ENCODE peak calls at places on chromosomes 16 and 17, in seven cellular contexts. W is mesothelial cell of epicardium; D is suprapubic skin; Z is MV-4-11; Q is stimulated activated CD4-positive, alpha-beta T cell treated with anti-CD3 and anti-CD28 coated beads, Interleukin-1b, Interleukin-23, amount 100 ng/mL, for 48 hours; N is uterus; A is hepatic stellate cell. O is an unnamed sample.

GRCh38 chr17:77375917-77376651 is 235.3 kb downstream of the SEC14L1 start:
- DNase-seq in W (no peak), D (peak; percentile 61), Z (no peak), Q (peak; percentile 76), N (peak; percentile 81), A (no peak), O (no peak)

GRCh38 chr17:17570207-17570797 is 21.2 kb downstream of the PEMT start:
- DNase-seq in W (no peak), D (no peak), Z (no peak), Q (no peak), N (peak; percentile 42), A (peak; percentile 77), O (no peak)

GRCh38 chr16:85334718-85335583 is 222.7 kb upstream of the CIBAR2 start:
- DNase-seq in W (no peak), D (no peak), Z (no peak), Q (peak; percentile 20), N (no peak), A (no peak), O (no peak)

GRCh38 chr16:1707193-1707790 is 1.3 kb downstream of the MAPK8IP3 start:
- DNase-seq in W (no peak), D (no peak), Z (no peak), Q (no peak), N (no peak), A (peak; percentile 57), O (no peak)

GRCh38 chr17:3732171-3732570 is 8.5 kb downstream of the HASPIN start:
- DNase-seq in W (no peak), D (no peak), Z (no peak), Q (no peak), N (no peak), A (no peak), O (no peak)

GRCh38 chr17:7363311-7363710 is 8.4 kb downstream of the TMEM95 start:
- DNase-seq in W (no peak), D (no peak), Z (no peak), Q (no peak), N (no peak), A (no peak), O (no peak)

GRCh38 chr17:44518032-44518431 is 14.8 kb upstream of the GPATCH8 start:
- DNase-seq in W (no peak), D (no peak), Z (no peak), Q (no peak), N (no peak), A (peak; percentile 50), O (no peak)

GRCh38 chr17:36943250-36944220 is 5.2 kb upstream of the AATF start:
- DNase-seq in W (no peak), D (no peak), Z (no peak), Q (no peak), N (peak; percentile 3), A (no peak), O (no peak)

GRCh38 chr17:2710804-2711607 is 558 bp downstream of the CLUH start:
- DNase-seq in W (no peak), D (peak; percentile 69), Z (no peak), Q (peak; percentile 33), N (no peak), A (peak; percentile 44), O (no peak)

GRCh38 chr16:19307587-19308241 is 22.2 kb downstream of the CLEC19A start:
- DNase-seq in W (no peak), D (no peak), Z (peak; percentile 16), Q (no peak), N (no peak), A (no peak), O (no peak)

GRCh38 chr17:1755252-1755992 is 6.4 kb upstream of the SERPINF1 start:
- DNase-seq in W (no peak), D (no peak), Z (no peak), Q (no peak), N (no peak), A (no peak), O (no peak)

GRCh38 chr17:71975331-71975801 is 145.5 kb upstream of the SOX9 start:
- DNase-seq in W (no peak), D (peak; percentile 79), Z (no peak), Q (no peak), N (peak; percentile 27), A (peak; percentile 49), O (no peak)

GRCh38 chr16:3594316-3595109 is 16.9 kb downstream of the SLX4 start:
- DNase-seq in W (no peak), D (no peak), Z (no peak), Q (no peak), N (no peak), A (no peak), O (no peak)

GRCh38 chr17:72030067-72030899 is 90.5 kb upstream of the SOX9 start:
- DNase-seq in W (no peak), D (peak; percentile 64), Z (peak; percentile 57), Q (peak; percentile 7), N (no peak), A (peak; percentile 52), O (peak; percentile 30)

GRCh38 chr17:66507103-66507923 is 204.9 kb downstream of the PRKCA start:
- DNase-seq in W (no peak), D (no peak), Z (peak; percentile 6), Q (no peak), N (peak; percentile 47), A (peak; percentile 79), O (no peak)

GRCh38 chr17:6463616-6464445 is 19.6 kb downstream of the PIMREG start:
- DNase-seq in W (no peak), D (no peak), Z (no peak), Q (no peak), N (no peak), A (no peak), O (no peak)

GRCh38 chr17:57940217-57940616 is 15.0 kb downstream of the CUEDC1 start:
- DNase-seq in W (no peak), D (no peak), Z (no peak), Q (no peak), N (no peak), A (no peak), O (no peak)

GRCh38 chr16:74778646-74779045 is 4.0 kb upstream of the FA2H start:
- DNase-seq in W (no peak), D (no peak), Z (no peak), Q (no peak), N (no peak), A (no peak), O (no peak)

GRCh38 chr17:73718912-73719311 is 74.7 kb upstream of the SDK2 start:
- DNase-seq in W (no peak), D (no peak), Z (peak; percentile 54), Q (no peak), N (no peak), A (no peak), O (no peak)

GRCh38 chr17:35218901-35219300 is 24.0 kb upstream of the SLFN5 start:
- DNase-seq in W (no peak), D (no peak), Z (peak; percentile 68), Q (no peak), N (no peak), A (no peak), O (no peak)

GRCh38 chr17:1109606-1110523 is 69.9 kb downstream of the ABR start:
- DNase-seq in W (no peak), D (peak; percentile 70), Z (no peak), Q (peak; percentile 57), N (no peak), A (peak; percentile 48), O (no peak)

GRCh38 chr17:43721537-43722268 is 36.9 kb downstream of the SOST start:
- DNase-seq in W (no peak), D (no peak), Z (no peak), Q (no peak), N (no peak), A (no peak), O (no peak)

GRCh38 chr17:3695723-3696411 is at the start of gene P2RX5:
- DNase-seq in W (no peak), D (no peak), Z (peak; percentile 36), Q (peak; percentile 27), N (no peak), A (no peak), O (peak; percentile 33)

GRCh38 chr17:28407130-28407973 is 1.3 kb upstream of the SLC46A1 start:
- DNase-seq in W (no peak), D (no peak), Z (no peak), Q (no peak), N (no peak), A (no peak), O (no peak)

GRCh38 chr17:4499431-4500187 is 928 bp downstream of the SPNS2 start:
- DNase-seq in W (no peak), D (no peak), Z (peak; percentile 49), Q (no peak), N (no peak), A (no peak), O (no peak)

GRCh38 chr17:62804822-62805221 is 3.3 kb downstream of the MARCHF10 start:
- DNase-seq in W (no peak), D (no peak), Z (no peak), Q (no peak), N (no peak), A (peak; percentile 47), O (no peak)

GRCh38 chr17:81722184-81723120 is 10.4 kb downstream of the SLC25A10 start:
- DNase-seq in W (no peak), D (peak; percentile 83), Z (no peak), Q (no peak), N (no peak), A (no peak), O (no peak)

GRCh38 chr17:12605222-12605621 is 60.5 kb upstream of the MYOCD start:
- DNase-seq in W (no peak), D (no peak), Z (no peak), Q (no peak), N (no peak), A (no peak), O (no peak)

GRCh38 chr16:85485379-85485778 is 127.7 kb upstream of the GSE1 start:
- DNase-seq in W (no peak), D (no peak), Z (no peak), Q (no peak), N (no peak), A (no peak), O (no peak)

GRCh38 chr17:21285164-21286065 is 904 bp downstream of the MAP2K3 start:
- DNase-seq in W (no peak), D (peak; percentile 76), Z (no peak), Q (no peak), N (no peak), A (no peak), O (no peak)

O was measured in GM18507.